ENCODE peak calls at places on chromosomes 2 and 18, in five cellular contexts. G is Right ventricle myocardium inferior, Q is T follicular helper cell, T is nephron progenitor cell, E is myocyte. R is an unnamed sample.

GRCh38 chr2:156192468-156192867 is 140.1 kb downstream of the NR4A2 start:
- DNase-seq in Q (no peak), T (no peak), G (no peak), E (peak; percentile 2), R (no peak)

GRCh38 chr18:54904521-54904920 is 54.7 kb downstream of the CCDC68 start:
- DNase-seq in G (no peak), Q (no peak), T (no peak), E (no peak), R (no peak)

GRCh38 chr2:187654535-187654934 is 100.3 kb upstream of the TFPI start:
- DNase-seq in G (no peak), E (peak; percentile 51), Q (no peak), T (no peak), R (no peak)

GRCh38 chr2:190903693-190904450 is 23.3 kb downstream of the GLS start:
- DNase-seq in E (no peak), Q (no peak), T (no peak), G (no peak), R (no peak)

GRCh38 chr2:30722936-30723725 is 84.1 kb downstream of the CAPN13 start:
- DNase-seq in G (peak; percentile 5), E (no peak), T (no peak), Q (no peak), R (no peak)

GRCh38 chr2:231780123-231780908 is 766 bp downstream of the PDE6D start:
- DNase-seq in E (peak; percentile 27), Q (no peak), T (peak; percentile 55), G (no peak), R (peak; percentile 38)

GRCh38 chr2:98923244-98923940 is 12.6 kb downstream of the CRACDL start:
- DNase-seq in E (no peak), G (no peak), T (no peak), Q (no peak), R (no peak)

GRCh38 chr18:66564236-66564635 is 39.7 kb downstream of the CDH19 start:
- DNase-seq in Q (no peak), T (no peak), G (no peak), E (no peak), R (no peak)

GRCh38 chr18:29711931-29712330 is 1330.6 kb downstream of the DSC3 start:
- DNase-seq in Q (no peak), G (peak; percentile 48), E (no peak), T (no peak), R (no peak)

GRCh38 chr18:48608581-48608980 is 69.8 kb downstream of the CTIF start:
- DNase-seq in G (no peak), T (no peak), E (peak; percentile 74), Q (no peak), R (no peak)

GRCh38 chr2:46163804-46164569 is 133.2 kb upstream of the EPAS1 start:
- DNase-seq in Q (no peak), T (no peak), E (no peak), G (no peak), R (no peak)

GRCh38 chr2:113974727-113975126 is 84.8 kb downstream of the ACTR3 start:
- DNase-seq in G (no peak), Q (no peak), E (no peak), T (no peak), R (no peak)

GRCh38 chr2:120771556-120772208 is 36.0 kb downstream of the GLI2 start:
- DNase-seq in G (peak; percentile 76), T (no peak), E (peak; percentile 56), Q (no peak), R (no peak)

GRCh38 chr2:45190481-45190880 is 181.2 kb upstream of the SIX2 start:
- DNase-seq in Q (no peak), G (no peak), T (no peak), E (peak; percentile 97), R (no peak)

GRCh38 chr2:117523842-117524241 is 290.6 kb upstream of the DDX18 start:
- DNase-seq in E (no peak), T (no peak), Q (no peak), G (no peak), R (no peak)

GRCh38 chr2:15791294-15791693 is 149.1 kb upstream of the MYCN start:
- DNase-seq in G (no peak), Q (no peak), T (no peak), E (no peak), R (no peak)

GRCh38 chr2:199775297-199775696 is 75.7 kb downstream of the FTCDNL1 start:
- DNase-seq in Q (no peak), T (no peak), E (no peak), G (no peak), R (no peak)

GRCh38 chr18:12606592-12607315 is 51.2 kb downstream of the SPIRE1 start:
- DNase-seq in T (no peak), E (peak; percentile 44), Q (no peak), G (no peak), R (no peak)

GRCh38 chr2:197556456-197556855 is 40.6 kb downstream of the MOB4 start:
- DNase-seq in G (no peak), E (no peak), T (no peak), Q (no peak), R (no peak)

GRCh38 chr2:41966431-41966893 is 81.4 kb upstream of the PKDCC start:
- DNase-seq in G (peak; percentile 92), T (no peak), E (peak; percentile 97), Q (no peak), R (no peak)

GRCh38 chr2:195663007-195663406 is 6.0 kb downstream of the SLC39A10 start:
- DNase-seq in G (no peak), Q (no peak), T (no peak), E (no peak), R (no peak)

GRCh38 chr2:215826838-215827441 is 186.4 kb downstream of the MREG start:
- DNase-seq in T (no peak), G (no peak), Q (no peak), E (no peak), R (no peak)

GRCh38 chr2:218883491-218884490 is 3.1 kb downstream of the WNT10A start:
- DNase-seq in T (peak; percentile 56), G (no peak), E (peak; percentile 64), Q (no peak), R (no peak)

GRCh38 chr2:64857581-64858471 is 131.4 kb upstream of the SLC1A4 start:
- DNase-seq in E (peak; percentile 78), G (no peak), T (peak; percentile 34), Q (no peak), R (no peak)

GRCh38 chr2:69380072-69380917 is 6.7 kb downstream of the GFPT1 start:
- DNase-seq in E (no peak), T (no peak), G (no peak), Q (no peak), R (no peak)

R was measured in HL-60.